ENCODE peak calls at places on chromosomes 16 and 17, in ten cellular contexts. C is activated T-helper 2 cell treated with anti-CD3 and anti-CD28 coated beads, Interferon-gamma antibody, Interleukin-2, Interleukin-4, amounts not matched to agents 10 μg/mL and 5 μg/mL and 100 μg/mL, durations not matched to agents 14 hours and 24 hours and 36 hours; G is Caki2; N is Kasumi-1; Q is CD8-positive, alpha-beta T cell; J is Calu3; S is neural crest cell; K is NT2/D1; W is fibroblast of the aortic adventitia; P is stimulated activated CD8-positive, alpha-beta memory T cell treated with anti-CD3 and anti-CD28 coated beads, Interleukin-12 subunit alpha, Interleukin-12 subunit beta, amount 100 ng/mL, for 4 hours. M is an unnamed sample.

GRCh38 chr16:85570735-85571562 is 42.2 kb upstream of the GSE1 start:
- DNase-seq in C (no peak), G (no peak), N (peak), Q (peak), J (no peak), S (no peak), K (no peak), W (no peak), P (peak), M (no peak)

GRCh38 chr16:48409839-48410610 is 24.8 kb upstream of the SIAH1 start:
- DNase-seq in C (no peak), G (peak), N (peak), Q (no peak), J (peak), S (no peak), K (no peak), W (peak), P (no peak), M (no peak)

GRCh38 chr17:6261496-6261895 is 173.4 kb downstream of the AIPL1 start:
- DNase-seq in C (no peak), G (no peak), N (no peak), Q (no peak), J (no peak), S (no peak), K (no peak), W (no peak), P (no peak), M (no peak)

GRCh38 chr17:2068101-2068518 is 13.2 kb downstream of the HIC1 start:
- DNase-seq in C (no peak), G (no peak), N (no peak), Q (no peak), J (no peak), S (no peak), K (no peak), W (peak), P (no peak), M (peak)

GRCh38 chr16:78122774-78123315 is 23.4 kb downstream of the WWOX start:
- DNase-seq in C (no peak), G (peak), N (peak), Q (no peak), J (peak), S (no peak), K (no peak), W (peak), P (no peak), M (no peak)

GRCh38 chr16:31269541-31269940 is 9.8 kb downstream of the ITGAM start:
- DNase-seq in C (no peak), G (peak), N (no peak), Q (no peak), J (peak), S (no peak), K (no peak), W (no peak), P (no peak), M (peak)

GRCh38 chr17:82520041-82520910 is 744 bp downstream of the FOXK2 start:
- DNase-seq in C (peak), G (peak), N (peak), Q (peak), J (no peak), S (peak), K (no peak), W (peak), P (peak), M (no peak)

GRCh38 chr17:28406478-28406824 is 439 bp upstream of the SLC46A1 start:
- DNase-seq in C (no peak), G (no peak), N (no peak), Q (no peak), J (no peak), S (no peak), K (no peak), W (no peak), P (no peak), M (no peak)

GRCh38 chr17:71922439-71922838 is 198.4 kb upstream of the SOX9 start:
- DNase-seq in C (no peak), G (peak), N (no peak), Q (no peak), J (no peak), S (no peak), K (peak), W (no peak), P (no peak), M (no peak)

GRCh38 chr17:6108382-6108781 is 38.2 kb downstream of the WSCD1 start:
- DNase-seq in C (no peak), G (no peak), N (no peak), Q (no peak), J (no peak), S (no peak), K (no peak), W (no peak), P (no peak), M (no peak)

GRCh38 chr17:39678340-39679116 is 9.3 kb downstream of the PGAP3 start:
- DNase-seq in C (no peak), G (no peak), N (no peak), Q (no peak), J (peak), S (no peak), K (no peak), W (no peak), P (no peak), M (no peak)

M was measured in SJSA1.